ENCODE peak calls at places on chromosomes 12 and 14, in five cellular contexts. N is endodermal cell, Z is lower lobe of right lung, V is AG04450, T is mammary epithelial cell. H is an unnamed sample.

GRCh38 chr14:24315807-24316596 is 4.7 kb downstream of the LTB4R start:
- DNase-seq in N (peak; percentile 86), Z (peak; percentile 71), V (no peak), T (no peak), H (no peak)

GRCh38 chr14:54606631-54607133 is 39.8 kb downstream of the SAMD4A start:
- DNase-seq in N (no peak), Z (no peak), V (no peak), T (peak; percentile 46), H (peak; percentile 48)

GRCh38 chr12:122322501-122322900 is 56.2 kb upstream of the VPS33A start:
- DNase-seq in N (no peak), Z (no peak), V (no peak), T (no peak), H (peak; percentile 48)

GRCh38 chr14:86712727-86713126 is 1182.8 kb downstream of the FLRT2 start:
- DNase-seq in N (no peak), Z (no peak), V (no peak), T (peak; percentile 11), H (no peak)

GRCh38 chr14:37566811-37567371 is 28.2 kb downstream of the FOXA1 start:
- DNase-seq in N (no peak), Z (no peak), V (no peak), T (peak; percentile 50), H (peak; percentile 67)

GRCh38 chr12:3083949-3084348 is 6.8 kb downstream of the TSPAN9 start:
- DNase-seq in N (peak; percentile 87), Z (no peak), V (no peak), T (no peak), H (peak; percentile 62)

GRCh38 chr14:91159182-91159581 is 45.3 kb downstream of the DGLUCY start:
- DNase-seq in N (no peak), Z (peak; percentile 73), V (no peak), T (no peak), H (no peak)

GRCh38 chr14:23398348-23398747 is 9.7 kb downstream of the MYH6 start:
- DNase-seq in N (no peak), Z (no peak), V (no peak), T (no peak), H (no peak)

GRCh38 chr12:44000309-44000952 is 164.6 kb downstream of the TMEM117 start:
- DNase-seq in N (peak; percentile 92), Z (no peak), V (peak; percentile 6), T (peak; percentile 72), H (peak; percentile 67)

GRCh38 chr14:104876251-104876699 is 11.2 kb downstream of the CEP170B start:
- DNase-seq in N (peak; percentile 95), Z (no peak), V (no peak), T (peak; percentile 31), H (peak; percentile 44)

GRCh38 chr12:94879542-94879941 is 124.0 kb downstream of the NDUFA12 start:
- DNase-seq in N (peak; percentile 84), Z (no peak), V (no peak), T (no peak), H (peak; percentile 16)

GRCh38 chr14:38197001-38197760 is 10.5 kb upstream of the SSTR1 start:
- DNase-seq in N (no peak), Z (no peak), V (no peak), T (no peak), H (peak; percentile 29)

GRCh38 chr14:25132734-25133422 is 82.9 kb upstream of the STXBP6 start:
- DNase-seq in N (peak; percentile 91), Z (peak; percentile 66), V (no peak), T (peak; percentile 53), H (peak; percentile 75)

GRCh38 chr12:98646165-98646764 is 1.2 kb downstream of the APAF1 start:
- DNase-seq in N (no peak), Z (no peak), V (no peak), T (peak; percentile 36), H (peak; percentile 29)

GRCh38 chr14:85250369-85250768 is 279.6 kb upstream of the FLRT2 start:
- DNase-seq in N (peak; percentile 76), Z (no peak), V (no peak), T (no peak), H (no peak)

GRCh38 chr12:39032034-39032433 is 126.6 kb upstream of the CPNE8 start:
- DNase-seq in N (no peak), Z (no peak), V (no peak), T (no peak), H (no peak)

GRCh38 chr12:90999946-91000345 is 4.8 kb downstream of the EPYC start:
- DNase-seq in N (no peak), Z (no peak), V (no peak), T (peak; percentile 28), H (peak; percentile 25)

GRCh38 chr14:93544212-93544611 is 113.5 kb downstream of the UNC79 start:
- DNase-seq in N (no peak), Z (no peak), V (no peak), T (no peak), H (no peak)

GRCh38 chr12:17342381-17342961 is 736.5 kb upstream of the LMO3 start:
- DNase-seq in N (peak; percentile 69), Z (no peak), V (no peak), T (no peak), H (no peak)

GRCh38 chr12:69900720-69901131 is 75.7 kb downstream of the MYRFL start:
- DNase-seq in N (peak; percentile 93), Z (peak; percentile 50), V (no peak), T (peak; percentile 75), H (peak; percentile 80)

GRCh38 chr14:35384386-35385041 is 20.0 kb downstream of the NFKBIA start:
- DNase-seq in N (no peak), Z (no peak), V (peak; percentile 91), T (no peak), H (peak; percentile 96)

GRCh38 chr12:124621296-124621660 is 53.9 kb upstream of the NCOR2 start:
- DNase-seq in N (peak; percentile 85), Z (peak; percentile 87), V (no peak), T (no peak), H (peak; percentile 73)

GRCh38 chr12:80702889-80703605 is 4.4 kb upstream of the MYF6 start:
- DNase-seq in N (no peak), Z (no peak), V (peak; percentile 16), T (peak; percentile 78), H (peak; percentile 59)

DNA sequence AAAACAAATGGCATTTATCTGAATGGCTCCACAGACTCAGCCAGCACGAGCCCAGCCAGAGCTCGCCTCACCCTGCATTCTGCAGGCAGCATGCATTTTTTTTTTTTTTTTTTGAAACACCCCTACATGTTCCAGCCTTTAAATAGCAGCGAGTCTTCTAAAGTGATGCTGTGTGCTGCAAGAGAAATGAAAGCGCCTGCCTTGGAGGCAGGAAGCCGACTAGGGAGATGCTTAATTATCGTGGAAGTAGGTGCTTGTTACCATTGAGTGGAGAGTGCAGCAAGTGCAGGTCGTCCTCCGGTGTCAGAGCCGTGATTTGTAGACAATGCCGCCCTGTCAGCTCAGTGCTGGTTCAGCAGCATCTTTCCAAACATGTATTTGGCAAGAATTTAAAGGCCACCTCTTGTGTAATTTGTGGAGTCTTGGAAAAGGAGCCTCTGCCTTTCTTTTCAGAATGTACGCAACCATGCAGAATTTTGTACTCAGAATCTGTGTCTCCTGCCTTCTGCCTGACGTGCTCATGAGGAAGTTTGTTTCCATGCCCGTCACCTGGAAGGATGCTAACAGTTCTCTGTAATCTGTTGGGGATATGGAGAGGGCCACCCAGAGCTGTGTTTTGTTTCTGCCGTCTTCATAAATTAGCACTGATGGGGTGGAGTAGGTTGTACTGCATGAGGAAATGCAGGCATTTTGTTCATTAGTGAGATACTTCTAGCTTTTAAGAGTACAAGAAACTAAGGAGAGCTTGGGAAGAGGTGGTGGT is 345.9 kb upstream of the RGS6 start:
- DNase-seq in N (no peak), Z (no peak), V (no peak), T (peak; percentile 16), H (peak; percentile 70)
- H3K4me3 ChIP-seq in N (no peak overlapping the region), Z (peak overlapping the region; percentile 21), V (peak overlapping the region; percentile 53), T (no peak overlapping the region), H (peak overlapping the region; percentile 41)

DNA sequence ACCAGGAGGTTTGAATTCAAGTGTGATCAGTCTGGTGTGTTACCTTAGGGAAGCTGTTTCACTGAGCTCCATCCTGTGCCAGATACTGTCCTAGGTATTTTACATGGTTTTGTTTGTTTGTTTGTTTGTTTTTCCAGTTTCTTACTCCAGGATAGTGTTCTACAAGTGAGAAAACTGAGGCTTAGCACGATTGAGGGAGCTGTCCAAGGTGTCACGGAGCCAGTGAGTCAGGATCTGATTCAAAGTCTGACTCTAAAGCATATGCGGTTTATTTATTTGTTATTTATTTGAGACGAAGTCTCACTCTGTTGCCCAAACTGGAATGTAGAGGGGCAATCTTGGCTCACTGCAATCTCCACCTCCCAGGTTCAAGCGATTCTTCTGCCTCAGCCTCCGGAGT is 79.7 kb upstream of the GNG2 start:
- DNase-seq in N (peak; percentile 75), Z (no peak), V (no peak), T (peak; percentile 29), H (peak; percentile 45)
- TF ChIP-seq CTCF in N (no peak), Z (no peak), V (no peak), T (no peak), H (no peak)

GRCh38 chr12:75481013-75481705 is 604 bp downstream of the GLIPR1 start:
- DNase-seq in N (no peak), Z (no peak), V (no peak), T (no peak), H (peak; percentile 48)

GRCh38 chr12:75480469-75480949 is at the start of gene GLIPR1:
- DNase-seq in N (peak; percentile 56), Z (peak; percentile 73), V (peak; percentile 97), T (peak; percentile 95), H (peak; percentile 99)

GRCh38 chr12:75481774-75482173 is 1.2 kb downstream of the GLIPR1 start:
- DNase-seq in N (no peak), Z (no peak), V (no peak), T (peak; percentile 55), H (peak; percentile 87)

GRCh38 chr12:75482636-75483035 is 2.1 kb downstream of the GLIPR1 start:
- DNase-seq in N (no peak), Z (no peak), V (no peak), T (no peak), H (no peak)

GRCh38 chr12:75483411-75483810 is 2.9 kb downstream of the GLIPR1 start:
- DNase-seq in N (peak; percentile 50), Z (no peak), V (no peak), T (no peak), H (no peak)
- H3K4me3 ChIP-seq in N (no peak overlapping the region), Z (peak overlapping the region; percentile 48), V (peak overlapping the region; percentile 73), T (peak overlapping the region; percentile 67), H (peak overlapping the region; percentile 71)

DNA sequence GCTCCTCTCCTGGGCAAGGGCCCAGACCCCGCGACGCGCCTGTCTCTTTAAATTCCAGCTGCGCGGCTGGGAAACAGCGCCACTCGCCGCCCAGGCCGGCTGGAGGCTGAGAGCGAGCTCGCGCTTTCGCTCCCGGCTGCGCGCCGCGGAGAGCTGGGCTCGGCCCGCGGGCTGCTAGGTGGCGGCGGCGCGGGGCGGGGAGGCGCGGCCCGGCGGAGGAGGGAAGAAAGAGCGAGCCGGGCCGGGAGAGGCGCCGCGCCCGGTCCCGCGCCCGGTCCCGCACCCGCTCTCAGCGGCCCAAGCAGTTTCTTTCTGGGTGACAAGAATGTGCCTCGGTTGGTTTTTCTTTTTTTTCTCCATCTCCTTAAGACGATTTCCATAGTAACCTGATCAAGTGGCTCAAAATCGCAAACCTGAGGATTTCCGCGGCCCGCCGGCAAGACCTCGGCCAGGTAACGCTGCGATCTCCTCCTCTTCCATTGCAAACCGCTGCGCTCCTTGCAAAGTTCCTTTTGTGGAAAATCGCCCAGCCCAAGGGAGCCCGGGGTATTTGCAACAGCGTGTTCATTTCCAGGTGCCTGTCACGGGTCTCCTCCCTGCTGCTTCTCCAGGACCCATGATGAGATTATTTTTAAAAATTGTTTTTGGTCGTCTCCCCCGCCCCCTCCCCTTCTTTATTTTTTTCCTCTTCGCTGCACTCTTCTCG is 259.5 kb upstream of the E2F7 start:
- DNase-seq in N (peak; percentile 96), Z (peak; percentile 72), V (no peak), T (peak; percentile 71), H (peak; percentile 67)
- TF ChIP-seq CTCF in N (peak; percentile 69), Z (peak; percentile 50), V (peak; percentile 55), T (peak; percentile 40), H (peak; percentile 44)

H was measured in fibroblast of pulmonary artery.